ENCODE peak calls at places on chromosome 4, in ten cellular contexts. V is endodermal cell, F is tibial artery, H is OCI-LY7, K is SK-N-SH, C is IMR-90, Z is left lung, O is DND-41, P is fibroblast of mammary gland, R is AG10803. X is an unnamed sample.
A peak's percentile ranks its signal among the peaks of the same experiment; 100 is the strongest.

GRCh38 chr4:1082215-1083182 is 30.9 kb downstream of the RNF212 start:
- DNase-seq in V (no peak), F (peak; percentile 72), H (no peak), K (no peak), C (peak; percentile 70), Z (peak; percentile 85), O (no peak), P (peak; percentile 82), R (peak; percentile 85), X (peak; percentile 78)

GRCh38 chr4:155796031-155796430 is 37.2 kb downstream of the GUCY1B1 start:
- DNase-seq in V (no peak), F (no peak), H (no peak), K (peak; percentile 15), C (peak; percentile 52), Z (no peak), O (no peak), P (peak; percentile 35), R (peak; percentile 53), X (peak; percentile 31)

GRCh38 chr4:184826315-184827266 is 823 bp upstream of the ACSL1 start:
- DNase-seq in V (no peak), F (peak; percentile 34), H (peak; percentile 57), K (no peak), C (peak; percentile 16), Z (peak; percentile 63), O (peak; percentile 53), P (no peak), R (no peak), X (no peak)

GRCh38 chr4:40829586-40829985 is 79.8 kb downstream of the NSUN7 start:
- DNase-seq in V (no peak), F (no peak), H (no peak), K (no peak), C (no peak), Z (peak; percentile 52), O (no peak), P (no peak), R (no peak), X (no peak)

GRCh38 chr4:185305979-185306442 is 89.7 kb downstream of the LRP2BP start:
- DNase-seq in V (peak; percentile 72), F (no peak), H (no peak), K (no peak), C (peak; percentile 97), Z (no peak), O (no peak), P (peak; percentile 93), R (peak; percentile 95), X (peak; percentile 78)

GRCh38 chr4:46370531-46370930 is 19.4 kb downstream of the GABRA2 start:
- DNase-seq in V (no peak), F (no peak), H (no peak), K (no peak), C (no peak), Z (no peak), O (no peak), P (no peak), R (no peak), X (no peak)

GRCh38 chr4:185472063-185472542 is 570 bp upstream of the CCDC110 start:
- DNase-seq in V (no peak), F (no peak), H (peak; percentile 81), K (peak; percentile 19), C (no peak), Z (no peak), O (no peak), P (no peak), R (no peak), X (no peak)

GRCh38 chr4:155442267-155443105 is 65.7 kb upstream of the MAP9 start:
- DNase-seq in V (peak; percentile 92), F (peak; percentile 88), H (peak; percentile 41), K (peak; percentile 55), C (peak; percentile 76), Z (peak; percentile 76), O (peak; percentile 68), P (peak; percentile 83), R (peak; percentile 59), X (peak; percentile 78)

DNA sequence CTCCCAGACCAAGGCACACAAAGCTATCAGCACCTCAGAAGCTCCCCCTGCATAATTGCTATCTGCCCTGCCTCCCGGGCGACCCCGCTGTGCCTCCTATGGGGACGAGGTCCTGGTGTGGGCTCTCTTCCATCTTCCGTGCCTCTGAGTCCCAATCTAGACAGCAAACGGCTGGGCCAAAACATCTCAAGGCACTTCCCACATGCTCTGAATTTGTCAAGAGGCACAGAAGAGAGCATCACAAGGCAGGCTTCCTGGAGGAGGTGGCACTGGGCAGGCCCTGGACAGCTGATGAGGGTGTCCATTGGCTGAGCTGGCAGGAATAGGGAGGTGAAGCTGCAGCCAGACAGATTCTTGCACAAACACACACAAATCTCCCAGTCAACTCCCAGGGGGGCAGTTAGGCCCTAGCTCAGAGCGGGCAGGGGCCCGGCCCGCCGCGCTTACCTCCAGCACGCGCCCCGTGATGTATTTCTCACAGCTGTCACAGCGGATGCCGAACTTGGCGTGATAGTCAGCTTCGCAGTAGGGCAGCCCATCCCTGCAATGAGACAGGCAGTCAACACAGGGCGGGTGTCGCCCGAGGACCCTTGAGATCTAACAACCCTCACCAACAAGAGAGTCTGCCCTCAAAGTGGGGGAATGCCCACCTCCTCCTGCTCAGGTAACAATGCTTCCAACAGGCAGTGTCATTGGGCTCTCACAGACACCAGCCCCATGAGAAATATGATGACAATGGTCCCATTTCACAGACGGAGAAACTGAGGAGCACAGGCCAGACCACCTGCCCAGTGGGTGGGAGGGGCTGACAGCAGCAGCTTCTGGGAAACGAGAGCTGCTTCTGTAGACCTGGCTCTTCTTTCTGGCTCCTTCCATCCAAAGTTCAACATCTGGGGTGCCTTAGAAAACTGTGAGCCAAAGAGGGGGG is 81.2 kb downstream of the ABLIM2 start:
- DNase-seq in V (peak; percentile 45), F (peak; percentile 15), H (no peak), K (no peak), C (no peak), Z (no peak), O (no peak), P (no peak), R (no peak), X (no peak)
- H3K4me3 ChIP-seq in V (no peak overlapping the region), F (no peak overlapping the region), H (no peak overlapping the region), K (no peak overlapping the region), C (no peak overlapping the region), Z (no peak overlapping the region), O (no peak overlapping the region), P (no peak overlapping the region), R (no peak overlapping the region), X (no peak overlapping the region)

GRCh38 chr4:101793397-101793796 is 2.9 kb downstream of the BANK1 start:
- DNase-seq in V (no peak), F (no peak), H (no peak), K (no peak), C (no peak), Z (no peak), O (no peak), P (no peak), R (no peak), X (no peak)

GRCh38 chr4:101791189-101791572 is 651 bp downstream of the BANK1 start:
- DNase-seq in V (no peak), F (no peak), H (no peak), K (no peak), C (no peak), Z (peak; percentile 39), O (no peak), P (no peak), R (no peak), X (no peak)

GRCh38 chr4:101787917-101788316 is 2.6 kb upstream of the BANK1 start:
- DNase-seq in V (no peak), F (no peak), H (no peak), K (no peak), C (no peak), Z (no peak), O (no peak), P (no peak), R (no peak), X (no peak)

GRCh38 chr4:101792056-101792575 is 1.6 kb downstream of the BANK1 start:
- DNase-seq in V (no peak), F (no peak), H (no peak), K (no peak), C (no peak), Z (no peak), O (no peak), P (no peak), R (peak; percentile 48), X (no peak)

DNA sequence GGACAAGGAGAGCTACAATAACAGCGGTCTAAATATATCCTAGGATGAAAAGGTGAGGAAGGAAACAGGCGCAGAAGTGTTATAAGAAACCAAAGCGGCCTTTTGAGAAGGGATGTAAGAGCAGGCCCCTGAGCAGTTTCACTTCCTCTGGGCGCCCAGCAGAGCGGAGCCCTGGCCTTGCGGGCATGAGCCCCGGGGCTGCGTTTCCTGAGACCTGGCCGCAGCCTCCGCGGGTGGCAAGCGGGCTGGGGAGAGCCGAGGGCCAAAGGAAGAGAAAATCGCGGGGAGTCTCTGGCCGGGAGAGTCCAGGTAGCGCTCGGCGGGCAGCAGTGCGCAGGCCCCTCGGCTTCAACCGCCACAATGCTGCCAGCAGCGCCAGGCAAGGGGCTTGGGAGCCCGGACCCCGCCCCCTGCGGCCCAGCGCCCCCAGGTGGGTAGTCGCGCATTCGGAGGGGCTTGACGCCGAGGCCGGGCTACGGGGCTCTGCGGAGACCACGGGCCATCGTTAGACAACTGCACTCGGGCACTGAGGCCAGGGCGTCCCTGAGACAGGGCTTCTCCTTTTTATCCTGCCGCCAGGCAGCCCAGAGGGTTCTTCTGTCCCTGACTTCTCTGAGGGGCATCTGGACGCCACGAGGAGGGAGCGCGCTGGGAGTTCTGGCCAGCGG is at the start of gene BANK1:
- DNase-seq in V (peak; percentile 94), F (peak; percentile 38), H (peak; percentile 83), K (peak; percentile 11), C (peak; percentile 2), Z (peak; percentile 63), O (no peak), P (no peak), R (peak; percentile 25), X (peak; percentile 31)
- TF ChIP-seq CTCF in V (peak; percentile 81), F (no peak), H (peak; percentile 29), K (no peak), C (no peak), Z (no peak), O (no peak), P (no peak), R (peak; percentile 11), X (no peak)

DNA sequence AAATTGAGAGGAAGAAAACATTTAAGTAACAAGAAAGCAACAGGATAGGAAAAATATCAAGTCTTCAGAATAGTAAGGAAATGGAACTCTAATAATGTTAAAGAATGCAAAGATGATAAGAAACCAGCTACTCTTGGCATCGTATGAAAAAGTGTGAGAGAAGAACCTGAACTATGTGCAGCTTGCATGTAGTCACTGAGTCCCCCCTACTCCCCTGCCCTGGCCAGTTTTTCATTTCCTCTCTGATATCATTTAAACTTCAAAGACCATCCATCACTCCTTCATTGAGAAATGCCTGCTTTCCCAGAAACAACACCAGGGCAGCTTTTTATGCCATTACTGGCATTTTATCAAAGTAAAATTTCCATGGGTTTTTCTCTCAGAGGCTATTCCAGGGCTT is 28.1 kb downstream of the INPP4B start:
- DNase-seq in V (no peak), F (no peak), H (no peak), K (no peak), C (peak; percentile 26), Z (no peak), O (no peak), P (peak; percentile 35), R (peak; percentile 47), X (peak; percentile 80)
- H3K4me3 ChIP-seq in V (no peak overlapping the region), F (peak overlapping the region; percentile 2), H (no peak overlapping the region), K (no peak overlapping the region), C (no peak overlapping the region), Z (no peak overlapping the region), O (no peak overlapping the region), P (no peak overlapping the region), R (peak overlapping the region; percentile 16), X (peak overlapping the region; percentile 3)

DNA sequence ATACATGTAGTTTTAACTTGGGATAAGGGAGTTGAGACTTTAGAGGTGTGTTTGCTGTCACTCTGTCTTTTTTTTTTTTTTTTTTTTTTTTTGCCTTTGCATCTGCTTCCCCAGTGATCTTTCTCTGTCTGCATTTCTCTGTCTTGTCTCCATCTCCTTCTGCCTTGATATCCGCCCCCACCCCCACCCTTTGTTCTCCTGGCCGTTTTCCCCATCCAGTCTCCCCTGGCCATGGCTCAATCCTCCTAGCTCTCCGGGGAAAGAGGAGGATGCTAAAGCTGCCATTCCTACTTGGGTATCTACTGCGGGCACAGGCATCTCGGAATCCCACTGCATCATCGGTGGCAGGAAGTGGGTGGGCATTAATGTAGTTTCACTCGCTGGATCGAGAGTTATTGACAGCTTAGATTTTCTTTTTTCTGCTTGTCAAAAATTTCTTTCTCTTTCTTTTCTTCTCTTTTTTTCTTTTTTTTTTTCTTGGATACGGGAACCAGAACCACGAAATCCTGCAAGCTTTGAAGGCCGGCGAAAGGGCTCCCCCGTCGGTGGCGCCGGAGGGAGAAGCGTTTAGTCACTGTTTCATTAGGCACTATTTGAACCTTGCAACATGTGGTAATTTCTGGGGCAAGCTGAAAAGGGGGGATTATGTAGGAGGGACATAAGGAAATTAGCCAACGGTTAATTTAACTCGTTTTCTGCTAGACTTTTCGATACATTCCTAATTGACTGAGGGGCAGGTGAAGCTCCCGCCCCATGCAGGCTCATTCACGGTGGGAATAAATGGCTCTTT is 8.2 kb downstream of the GSX2 start:
- DNase-seq in V (peak; percentile 58), F (no peak), H (no peak), K (no peak), C (no peak), Z (no peak), O (peak; percentile 25), P (no peak), R (no peak), X (no peak)
- TF ChIP-seq CTCF in V (peak; percentile 48), F (no peak), H (no peak), K (no peak), C (no peak), Z (no peak), O (no peak), P (no peak), R (no peak), X (no peak)